ENCODE peak calls at places on chromosomes 7 and 10, in four cellular contexts. D is right lobe of liver, I is colonic mucosa, X is suprapubic skin. T is an unnamed sample. For H3K27me3, the result is how much of the 10 kb centered on the place peaks cover.

GRCh38 chr10:43691503-43691902 is 42.8 kb upstream of the ZNF32 start:
- DNase-seq in D (no peak), I (no peak), X (no peak), T (no peak)

GRCh38 chr10:79127151-79127961 is 58.6 kb downstream of the ZMIZ1 start:
- DNase-seq in D (peak), I (peak), X (peak), T (no peak)

GRCh38 chr7:135930565-135931423 is 46.4 kb downstream of the MTPN start:
- DNase-seq in D (no peak), I (no peak), X (no peak), T (no peak)

GRCh38 chr7:2545746-2546425 is 9.4 kb downstream of the BRAT1 start:
- DNase-seq in D (peak), I (no peak), X (no peak), T (no peak)

GRCh38 chr7:24932815-24933214 is 47.2 kb downstream of the OSBPL3 start:
- DNase-seq in D (no peak), I (no peak), X (no peak), T (no peak)

GRCh38 chr10:44071479-44071878 is 313.4 kb downstream of the CXCL12 start:
- DNase-seq in D (no peak), I (no peak), X (no peak), T (no peak)

GRCh38 chr10:22704348-22705341 is 9.7 kb downstream of the PIP4K2A start:
- DNase-seq in D (no peak), I (no peak), X (no peak), T (no peak)

GRCh38 chr7:73613954-73614735 is 10.2 kb downstream of the MLXIPL start:
- DNase-seq in D (peak), I (peak), X (no peak), T (no peak)

GRCh38 chr10:24208661-24209420 is at the start of gene KIAA1217:
- DNase-seq in D (peak), I (peak), X (no peak), T (peak)

GRCh38 chr7:13908667-13909382 is 80.6 kb downstream of the ETV1 start:
- DNase-seq in D (no peak), I (no peak), X (no peak), T (no peak)

GRCh38 chr10:42753126-42753506 is 29.5 kb upstream of the BMS1 start:
- DNase-seq in D (peak), I (peak), X (no peak), T (peak)

GRCh38 chr10:58436071-58436470 is 50.9 kb downstream of the TFAM start:
- DNase-seq in D (no peak), I (peak), X (no peak), T (no peak)

GRCh38 chr7:143492043-143492471 is 14.4 kb downstream of the TAS2R41 start:
- DNase-seq in D (no peak), I (no peak), X (no peak), T (no peak)

GRCh38 chr10:130244928-130245495 is 108.8 kb downstream of the GLRX3 start:
- DNase-seq in D (peak), I (no peak), X (peak), T (no peak)

GRCh38 chr7:124124201-124124600 is 91.3 kb upstream of the TMEM229A start:
- DNase-seq in D (no peak), I (no peak), X (no peak), T (no peak)

GRCh38 chr7:46559194-46559576 is 638.1 kb upstream of the IGFBP3 start:
- DNase-seq in D (no peak), I (no peak), X (no peak), T (no peak)

GRCh38 chr10:110437351-110437605 is 60.4 kb upstream of the DUSP5 start:
- DNase-seq in D (no peak), I (no peak), X (no peak), T (no peak)

GRCh38 chr7:132247995-132248618 is 328.2 kb downstream of the PLXNA4 start:
- DNase-seq in D (no peak), I (no peak), X (no peak), T (no peak)

GRCh38 chr7:47688311-47689100 is 106.6 kb upstream of the TNS3 start:
- DNase-seq in D (no peak), I (no peak), X (no peak), T (peak)

GRCh38 chr10:11597470-11597869 is 14.0 kb downstream of the USP6NL start:
- DNase-seq in D (no peak), I (no peak), X (no peak), T (no peak)

GRCh38 chr10:5895804-5896203 is 5.8 kb downstream of the FBH1 start:
- DNase-seq in D (no peak), I (no peak), X (no peak), T (no peak)

GRCh38 chr10:99520804-99521473 is 11.8 kb upstream of the NKX2-3 start:
- DNase-seq in D (no peak), I (no peak), X (no peak), T (no peak)

GRCh38 chr10:99520040-99520803 is 12.5 kb upstream of the NKX2-3 start:
- DNase-seq in D (no peak), I (peak), X (no peak), T (no peak)

GRCh38 chr10:99521474-99522077 is 11.2 kb upstream of the NKX2-3 start:
- DNase-seq in D (no peak), I (peak), X (no peak), T (no peak)

GRCh38 chr10:99522078-99522479 is 10.7 kb upstream of the NKX2-3 start:
- DNase-seq in D (no peak), I (peak), X (no peak), T (no peak)

DNA sequence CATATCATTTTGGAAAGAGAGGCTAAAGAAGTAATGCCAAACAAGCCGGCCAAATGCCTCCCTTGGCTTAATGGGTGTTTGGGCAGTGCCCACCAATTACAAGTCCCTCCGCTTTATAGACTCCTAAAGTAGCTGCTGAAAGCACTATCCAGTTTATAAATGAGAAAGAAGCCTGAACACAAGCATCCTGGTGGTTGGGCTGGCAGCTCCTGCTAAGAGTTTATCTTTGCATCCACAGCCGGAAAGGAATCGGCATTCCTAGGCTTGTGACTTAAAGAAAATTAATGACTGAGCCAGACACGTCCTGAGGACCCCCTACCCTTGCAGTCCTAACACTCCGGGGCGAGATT is 13.1 kb upstream of the NKX2-3 start:
- DNase-seq in D (no peak), I (no peak), X (no peak), T (no peak)
- H3K27me3 ChIP-seq in D (under half), I (half or more), X (half or more), T (under half)

GRCh38 chr7:100892364-100893317 is 3.0 kb downstream of the ACHE start:
- DNase-seq in D (no peak), I (no peak), X (no peak), T (no peak)
- H3K27me3 ChIP-seq in D (under half), I (under half), X (under half), T (under half)

GRCh38 chr7:97013555-97013954 is 8.2 kb downstream of the DLX6 start:
- DNase-seq in D (no peak), I (no peak), X (no peak), T (no peak)

GRCh38 chr7:97013025-97013424 is 7.7 kb downstream of the DLX6 start:
- DNase-seq in D (no peak), I (no peak), X (no peak), T (no peak)

GRCh38 chr7:97011104-97011503 is 5.8 kb downstream of the DLX6 start:
- DNase-seq in D (no peak), I (no peak), X (no peak), T (no peak)

GRCh38 chr7:97011536-97012292 is 6.4 kb downstream of the DLX6 start:
- DNase-seq in D (no peak), I (no peak), X (no peak), T (no peak)

DNA sequence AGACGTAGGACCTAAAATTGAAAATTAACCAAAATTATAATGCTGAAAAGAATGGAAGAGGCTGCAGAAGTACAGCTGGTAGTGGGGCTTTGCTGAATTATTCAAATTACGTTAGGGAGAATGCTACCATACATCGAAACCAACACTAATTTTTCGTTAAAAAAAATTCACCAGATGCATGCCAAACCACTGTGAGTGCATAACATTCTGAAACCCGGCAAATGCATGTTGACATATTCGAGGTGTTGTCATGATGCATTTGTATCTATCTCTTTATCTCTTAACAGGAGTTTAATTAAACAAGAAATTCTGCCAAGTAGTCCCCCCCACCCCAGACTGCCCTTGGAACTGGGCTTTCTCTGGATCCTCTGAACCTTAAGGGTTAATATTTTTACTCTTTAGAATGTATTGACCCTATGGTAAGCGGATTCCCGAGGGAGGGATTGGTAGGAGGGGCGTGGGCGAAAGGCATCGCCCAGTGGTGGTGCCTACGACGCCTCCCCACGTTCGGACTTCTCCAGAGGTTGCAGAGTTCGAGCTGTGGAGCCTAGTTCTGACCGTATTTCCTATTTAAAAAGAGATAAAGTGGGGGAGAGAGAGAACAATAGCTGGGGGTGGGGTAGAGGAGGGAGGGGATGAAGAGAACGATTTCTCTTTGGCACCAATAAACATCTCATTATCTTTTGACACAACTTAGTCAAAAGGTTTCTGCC is 7.1 kb downstream of the DLX6 start:
- DNase-seq in D (no peak), I (no peak), X (no peak), T (no peak)
- H3K27me3 ChIP-seq in D (under half), I (half or more), X (half or more), T (under half)

DNA sequence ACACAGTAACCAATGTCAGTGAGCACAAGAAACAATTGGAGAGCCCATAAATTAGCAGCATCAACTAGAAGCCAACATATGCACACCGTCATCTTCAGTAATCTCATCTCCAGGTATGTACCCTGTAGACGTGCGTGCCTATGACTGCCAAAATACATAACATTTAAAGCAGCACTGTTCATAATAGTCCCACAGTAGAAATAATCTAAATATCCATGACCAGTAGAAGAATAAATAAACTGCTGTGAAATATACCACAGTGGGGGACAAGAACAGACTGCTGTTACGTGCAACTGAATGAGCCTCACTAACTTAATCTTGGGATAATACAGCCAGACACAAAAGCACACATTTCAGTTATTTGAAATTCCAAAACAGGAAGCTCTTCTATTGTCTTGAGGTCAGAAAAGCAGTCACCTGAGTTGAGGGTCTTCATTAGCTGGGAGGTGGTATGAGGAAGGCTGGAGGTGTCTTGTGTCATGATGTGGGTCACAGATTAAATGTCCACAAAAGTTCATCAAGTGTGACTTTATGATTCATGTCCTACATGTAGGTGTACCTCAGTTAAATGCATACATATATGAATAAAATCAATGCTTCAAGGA is 454.2 kb upstream of the AKR1E2 start:
- DNase-seq in D (no peak), I (no peak), X (no peak), T (peak)
- H3K27me3 ChIP-seq in D (under half), I (under half), X (under half), T (under half)

T was measured in SJCRH30.